ENCODE peak calls at places on chromosome 14, in seven cellular contexts. F is A549, V is body of pancreas, P is testis, X is K562, Y is H1, C is IMR-90. D is an unnamed sample. For H3K4me1, the result is how much of the 10 kb centered on the place peaks cover.

GRCh38 chr14:93046696-93047050 is 69.1 kb downstream of the ITPK1 start:
- DNase-seq in F (no peak), V (no peak), P (no peak), X (peak), Y (no peak), C (no peak), D (no peak)

GRCh38 chr14:81296263-81296923 is 75.6 kb upstream of the GTF2A1 start:
- DNase-seq in F (no peak), V (no peak), P (no peak), X (no peak), Y (no peak), C (no peak), D (no peak)

GRCh38 chr14:52015411-52016030 is 26.2 kb downstream of the RTRAF start:
- DNase-seq in F (peak), V (peak), P (peak), X (peak), Y (peak), C (peak), D (no peak)

GRCh38 chr14:75578099-75578785 is at the start of gene FLVCR2:
- DNase-seq in F (peak), V (peak), P (peak), X (peak), Y (peak), C (peak), D (peak)

GRCh38 chr14:31024577-31025334 is 693 bp upstream of the AP4S1 start:
- DNase-seq in F (no peak), V (no peak), P (no peak), X (no peak), Y (no peak), C (peak), D (no peak)

GRCh38 chr14:95889236-95889979 is 12.8 kb downstream of the TUNAR start:
- DNase-seq in F (no peak), V (no peak), P (no peak), X (no peak), Y (no peak), C (no peak), D (peak)

GRCh38 chr14:37153005-37153404 is 19.4 kb downstream of the SLC25A21 start:
- DNase-seq in F (no peak), V (no peak), P (peak), X (no peak), Y (no peak), C (no peak), D (no peak)

GRCh38 chr14:102654298-102654697 is 61.8 kb downstream of the RCOR1 start:
- DNase-seq in F (no peak), V (no peak), P (no peak), X (no peak), Y (no peak), C (no peak), D (no peak)

GRCh38 chr14:98136420-98136819 is 1135.6 kb downstream of the BCL11B start:
- DNase-seq in F (no peak), V (no peak), P (no peak), X (no peak), Y (no peak), C (no peak), D (no peak)

GRCh38 chr14:34020014-34020413 is 69.1 kb upstream of the EGLN3 start:
- DNase-seq in F (no peak), V (no peak), P (no peak), X (no peak), Y (no peak), C (no peak), D (no peak)

GRCh38 chr14:34014936-34015335 is 64.1 kb upstream of the EGLN3 start:
- DNase-seq in F (no peak), V (no peak), P (no peak), X (no peak), Y (no peak), C (no peak), D (no peak)

GRCh38 chr14:34018125-34018524 is 67.3 kb upstream of the EGLN3 start:
- DNase-seq in F (no peak), V (no peak), P (no peak), X (no peak), Y (no peak), C (no peak), D (no peak)

GRCh38 chr14:34021096-34021495 is 70.2 kb upstream of the EGLN3 start:
- DNase-seq in F (no peak), V (no peak), P (no peak), X (no peak), Y (no peak), C (no peak), D (no peak)

DNA sequence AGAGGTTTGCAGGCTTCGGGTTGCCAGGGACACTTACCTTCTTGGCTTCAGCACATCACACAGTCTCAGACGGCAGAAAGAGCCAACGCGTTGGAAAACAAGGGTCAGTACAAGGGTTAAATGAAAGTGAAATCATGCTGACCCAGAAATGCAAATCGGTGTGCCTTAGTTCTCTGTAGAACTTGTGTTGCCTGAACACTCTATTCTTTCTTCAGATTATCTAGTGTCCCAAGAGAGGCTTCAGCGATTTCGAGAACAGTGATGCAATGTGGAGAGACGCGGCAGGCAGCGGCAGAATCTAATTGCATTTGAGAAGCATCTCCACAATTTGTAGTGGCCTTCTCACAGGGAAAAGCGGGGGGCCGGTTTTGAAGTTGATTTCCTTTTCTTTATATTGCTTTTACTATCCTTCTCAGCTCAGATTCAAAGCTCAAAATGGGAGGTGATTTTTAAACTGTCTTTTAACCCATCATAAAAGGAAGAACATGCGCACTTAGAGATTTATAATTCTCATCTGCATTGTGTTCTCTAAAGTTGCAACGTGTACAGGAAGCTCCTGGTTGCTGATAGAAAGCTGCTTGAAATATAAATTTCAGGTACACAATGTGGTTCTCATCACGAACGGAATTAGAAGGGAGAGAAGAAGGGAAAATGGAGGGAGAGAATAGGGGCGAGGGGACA is 67.8 kb upstream of the EGLN3 start:
- DNase-seq in F (no peak), V (no peak), P (peak), X (no peak), Y (no peak), C (no peak), D (no peak)
- H3K27ac ChIP-seq in F (no peak), V (no peak), P (peak), X (no peak), Y (no peak), C (no peak), D (no peak)

DNA sequence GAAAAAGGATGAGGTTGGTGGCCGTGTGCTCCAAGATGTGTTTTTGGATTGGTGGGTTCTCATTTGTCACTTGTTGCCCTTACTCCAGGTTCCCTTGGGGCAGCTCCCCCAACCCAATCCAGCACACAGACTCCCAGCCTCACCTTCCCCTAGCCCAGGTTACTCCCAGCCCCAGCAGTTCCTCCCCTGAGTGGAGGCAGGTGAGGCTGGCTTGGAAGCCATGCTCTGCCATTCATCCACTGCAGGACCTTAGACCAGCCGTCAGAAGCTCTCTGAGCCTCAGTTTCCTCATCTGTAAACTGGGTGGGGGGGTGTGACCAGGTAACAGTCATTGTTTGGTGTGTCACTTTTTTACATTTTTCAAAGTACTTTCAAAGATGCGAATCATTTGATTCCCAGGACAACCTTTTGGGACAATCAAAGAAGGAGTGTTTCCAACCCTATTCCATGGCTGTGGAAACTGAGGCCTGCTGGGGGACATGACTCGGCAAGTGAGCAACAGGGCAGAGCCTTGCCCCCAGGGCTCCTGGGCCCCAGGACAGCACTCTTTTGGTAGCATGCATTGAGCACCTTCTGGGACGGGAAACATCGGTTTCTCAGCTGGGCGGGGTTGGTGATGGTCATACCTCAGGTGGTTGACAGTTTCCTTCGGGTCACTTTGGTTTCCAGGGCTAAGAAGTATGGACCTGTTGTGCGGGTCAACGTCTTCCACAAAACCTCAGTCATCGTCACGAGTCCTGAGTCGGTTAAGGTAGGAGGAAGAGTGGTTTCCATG is 7.2 kb downstream of the CYP46A1 start:
- DNase-seq in F (no peak), V (no peak), P (no peak), X (no peak), Y (peak), C (no peak), D (no peak)
- H3K4me1 ChIP-seq in F (under half), V (under half), P (under half), X (under half), Y (under half), C (under half), D (under half)

DNA sequence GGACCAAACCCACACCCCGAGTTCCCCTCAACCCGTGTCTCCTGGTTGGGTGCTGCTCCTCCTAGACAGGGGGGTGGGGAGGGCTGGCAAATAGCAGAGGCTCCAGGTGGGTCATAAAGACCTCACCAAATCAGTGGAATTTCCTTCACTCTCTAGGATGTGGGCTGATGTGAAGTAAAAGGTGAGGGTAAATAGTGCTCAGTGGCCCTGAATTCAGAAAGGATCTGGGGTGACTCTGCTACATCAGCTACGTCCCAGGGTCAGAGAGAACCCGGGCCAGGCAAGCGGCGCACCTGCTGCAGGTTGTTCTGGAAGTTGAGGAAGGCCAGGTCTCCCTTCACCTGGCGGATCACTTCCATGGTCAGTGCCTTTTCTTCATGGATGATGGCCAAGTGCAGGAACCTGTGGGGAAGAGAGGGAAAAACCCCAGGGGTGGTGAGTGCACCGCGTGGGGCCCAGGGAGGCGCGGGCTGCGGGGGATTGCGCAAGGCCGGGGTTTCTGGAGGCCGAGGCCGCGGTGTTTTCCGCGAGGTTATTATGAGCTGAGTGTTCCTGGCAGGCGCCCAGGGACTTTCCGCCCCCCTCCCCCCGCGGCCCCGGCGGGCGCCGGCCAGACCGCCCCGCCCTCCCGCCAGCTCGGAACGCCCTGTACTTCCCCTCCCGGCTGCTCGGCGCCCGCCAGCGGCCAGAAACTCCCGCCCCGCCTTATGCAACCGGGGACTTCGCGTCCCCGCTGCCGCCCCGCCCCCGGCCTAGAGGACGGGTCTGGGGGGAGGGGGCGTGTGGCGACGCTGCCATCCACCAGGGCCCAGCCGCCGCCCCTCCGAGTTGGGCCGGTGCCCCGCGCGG is 928 bp downstream of the NFKBIA start:
- DNase-seq in F (peak), V (peak), P (peak), X (peak), Y (peak), C (peak), D (peak)
- TF ChIP-seq POLR2A in F (no peak), V (no peak), P (no peak), X (no peak), Y (peak), C (no peak), D (peak)

DNA sequence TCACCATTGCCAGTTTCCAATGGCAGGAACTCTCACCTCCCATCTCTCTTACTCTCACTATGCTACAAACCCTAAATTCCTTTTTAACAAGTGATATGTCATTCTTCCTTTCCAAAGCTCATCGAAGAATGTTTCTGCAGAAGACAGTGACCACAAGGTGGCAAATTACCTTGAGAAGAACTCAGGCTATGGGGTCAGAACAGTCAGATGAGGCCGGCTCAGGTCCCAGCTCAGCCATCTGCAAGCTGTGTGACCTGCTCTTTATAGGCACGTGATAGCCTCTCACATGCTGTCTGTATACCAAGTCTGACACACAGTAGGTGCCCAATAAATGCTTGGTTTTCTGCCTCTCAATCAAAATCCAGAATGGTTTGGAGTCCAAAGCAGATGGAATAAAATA is 80.7 kb downstream of the FOXN3 start:
- DNase-seq in F (peak), V (no peak), P (no peak), X (no peak), Y (no peak), C (no peak), D (no peak)
- H3K27ac ChIP-seq in F (no peak), V (no peak), P (no peak), X (no peak), Y (peak), C (no peak), D (no peak)

GRCh38 chr14:46840971-46841729 is 189.6 kb upstream of the RPL10L start:
- DNase-seq in F (peak), V (no peak), P (no peak), X (no peak), Y (no peak), C (no peak), D (no peak)
- H3K4me1 ChIP-seq in F (under half), V (under half), P (under half), X (under half), Y (under half), C (under half), D (under half)

GRCh38 chr14:24439257-24439656 is 3.3 kb downstream of the SDR39U1 start:
- DNase-seq in F (no peak), V (no peak), P (no peak), X (no peak), Y (no peak), C (no peak), D (no peak)

GRCh38 chr14:24440606-24441399 is 1.8 kb downstream of the SDR39U1 start:
- DNase-seq in F (no peak), V (no peak), P (no peak), X (no peak), Y (no peak), C (no peak), D (no peak)

GRCh38 chr14:24441485-24441884 is 1.1 kb downstream of the SDR39U1 start:
- DNase-seq in F (no peak), V (no peak), P (no peak), X (peak), Y (no peak), C (no peak), D (no peak)

GRCh38 chr14:24438198-24439095 is 4.1 kb downstream of the SDR39U1 start:
- DNase-seq in F (no peak), V (no peak), P (no peak), X (no peak), Y (no peak), C (no peak), D (no peak)

GRCh38 chr14:24439830-24440605 is 2.6 kb downstream of the SDR39U1 start:
- DNase-seq in F (no peak), V (no peak), P (no peak), X (no peak), Y (no peak), C (no peak), D (no peak)
- TF ChIP-seq POLR2A in F (no peak), V (no peak), P (no peak), X (no peak), Y (peak), C (peak), D (no peak)

D was measured in Peyer's patch.